ENCODE peak calls at places on chromosome 11, in eight cellular contexts. One of them, this sample, is unnamed. For H3K27me3 and H3K36me3, the result is how much of the 10 kb centered on the place peaks cover.

GRCh38 chr11:128291043-128291442 is 296.3 kb downstream of the ETS1 start:
- DNase-seq in HAP-1: no peak
- DNase-seq in PC-3: no peak
- DNase-seq in esophagus muscularis mucosa: no peak
- DNase-seq in ovary: peak
- DNase-seq in psoas muscle: no peak
- DNase-seq in aorta: no peak
- DNase-seq in mesendoderm: no peak
- DNase-seq in this sample: no peak

GRCh38 chr11:42631223-42631843 is 680.5 kb upstream of the API5 start:
- DNase-seq in HAP-1: peak
- DNase-seq in PC-3: peak
- DNase-seq in esophagus muscularis mucosa: no peak
- DNase-seq in ovary: no peak
- DNase-seq in psoas muscle: no peak
- DNase-seq in aorta: no peak
- DNase-seq in mesendoderm: peak
- DNase-seq in this sample: peak

GRCh38 chr11:96149743-96150555 is 193.0 kb downstream of the MAML2 start:
- DNase-seq in HAP-1: no peak
- DNase-seq in PC-3: peak
- DNase-seq in esophagus muscularis mucosa: no peak
- DNase-seq in ovary: no peak
- DNase-seq in psoas muscle: no peak
- DNase-seq in aorta: no peak
- DNase-seq in mesendoderm: no peak
- DNase-seq in this sample: no peak

GRCh38 chr11:133905677-133906156 is 51.1 kb downstream of the IGSF9B start:
- DNase-seq in HAP-1: no peak
- DNase-seq in PC-3: no peak
- DNase-seq in esophagus muscularis mucosa: no peak
- DNase-seq in ovary: no peak
- DNase-seq in psoas muscle: no peak
- DNase-seq in aorta: peak
- DNase-seq in mesendoderm: no peak
- DNase-seq in this sample: no peak

GRCh38 chr11:64725601-64726139 is 2.7 kb upstream of the NRXN2 start:
- DNase-seq in HAP-1: no peak
- DNase-seq in PC-3: no peak
- DNase-seq in esophagus muscularis mucosa: no peak
- DNase-seq in ovary: no peak
- DNase-seq in psoas muscle: no peak
- DNase-seq in aorta: no peak
- DNase-seq in mesendoderm: peak
- DNase-seq in this sample: peak

GRCh38 chr11:64759722-64760719 is at the start of gene PYGM:
- DNase-seq in HAP-1: peak
- DNase-seq in PC-3: peak
- DNase-seq in esophagus muscularis mucosa: no peak
- DNase-seq in ovary: peak
- DNase-seq in psoas muscle: peak
- DNase-seq in aorta: peak
- DNase-seq in mesendoderm: peak
- DNase-seq in this sample: peak

GRCh38 chr11:10388096-10388495 is 67.0 kb upstream of the AMPD3 start:
- DNase-seq in HAP-1: no peak
- DNase-seq in PC-3: peak
- DNase-seq in esophagus muscularis mucosa: no peak
- DNase-seq in ovary: no peak
- DNase-seq in psoas muscle: no peak
- DNase-seq in aorta: no peak
- DNase-seq in mesendoderm: no peak
- DNase-seq in this sample: no peak

GRCh38 chr11:43879789-43880639 is 617 bp upstream of the ALKBH3 start:
- DNase-seq in HAP-1: no peak
- DNase-seq in PC-3: peak
- DNase-seq in esophagus muscularis mucosa: no peak
- DNase-seq in ovary: no peak
- DNase-seq in psoas muscle: no peak
- DNase-seq in aorta: no peak
- DNase-seq in mesendoderm: no peak
- DNase-seq in this sample: no peak

GRCh38 chr11:35887737-35888136 is 56.1 kb upstream of the LDLRAD3 start:
- DNase-seq in HAP-1: no peak
- DNase-seq in PC-3: no peak
- DNase-seq in esophagus muscularis mucosa: no peak
- DNase-seq in ovary: no peak
- DNase-seq in psoas muscle: no peak
- DNase-seq in aorta: no peak
- DNase-seq in mesendoderm: no peak
- DNase-seq in this sample: no peak

GRCh38 chr11:40188848-40189247 is 1270.6 kb downstream of the LRRC4C start:
- DNase-seq in HAP-1: no peak
- DNase-seq in PC-3: no peak
- DNase-seq in esophagus muscularis mucosa: no peak
- DNase-seq in ovary: no peak
- DNase-seq in psoas muscle: no peak
- DNase-seq in aorta: no peak
- DNase-seq in mesendoderm: no peak
- DNase-seq in this sample: no peak

GRCh38 chr11:65310215-65310614 is 4.5 kb upstream of the CDC42EP2 start:
- DNase-seq in HAP-1: no peak
- DNase-seq in PC-3: no peak
- DNase-seq in esophagus muscularis mucosa: no peak
- DNase-seq in ovary: no peak
- DNase-seq in psoas muscle: peak
- DNase-seq in aorta: peak
- DNase-seq in mesendoderm: no peak
- DNase-seq in this sample: no peak

GRCh38 chr11:93729129-93729616 is 12.1 kb downstream of the TAF1D start:
- DNase-seq in HAP-1: no peak
- DNase-seq in PC-3: no peak
- DNase-seq in esophagus muscularis mucosa: no peak
- DNase-seq in ovary: no peak
- DNase-seq in psoas muscle: no peak
- DNase-seq in aorta: no peak
- DNase-seq in mesendoderm: no peak
- DNase-seq in this sample: no peak

GRCh38 chr11:29310706-29311342 is 706.0 kb downstream of the KCNA4 start:
- DNase-seq in HAP-1: no peak
- DNase-seq in PC-3: peak
- DNase-seq in esophagus muscularis mucosa: no peak
- DNase-seq in ovary: no peak
- DNase-seq in psoas muscle: no peak
- DNase-seq in aorta: no peak
- DNase-seq in mesendoderm: peak
- DNase-seq in this sample: no peak

GRCh38 chr11:61795459-61795858 is 2.7 kb downstream of the FEN1 start:
- DNase-seq in HAP-1: no peak
- DNase-seq in PC-3: no peak
- DNase-seq in esophagus muscularis mucosa: no peak
- DNase-seq in ovary: no peak
- DNase-seq in psoas muscle: no peak
- DNase-seq in aorta: peak
- DNase-seq in mesendoderm: no peak
- DNase-seq in this sample: no peak

GRCh38 chr11:898160-898517 is 12.5 kb downstream of the CHID1 start:
- DNase-seq in HAP-1: peak
- DNase-seq in PC-3: peak
- DNase-seq in esophagus muscularis mucosa: no peak
- DNase-seq in ovary: no peak
- DNase-seq in psoas muscle: peak
- DNase-seq in aorta: no peak
- DNase-seq in mesendoderm: peak
- DNase-seq in this sample: peak

GRCh38 chr11:23181022-23181807 is 320.9 kb upstream of the CCDC179 start:
- DNase-seq in HAP-1: no peak
- DNase-seq in PC-3: no peak
- DNase-seq in esophagus muscularis mucosa: no peak
- DNase-seq in ovary: no peak
- DNase-seq in psoas muscle: no peak
- DNase-seq in aorta: no peak
- DNase-seq in mesendoderm: no peak
- DNase-seq in this sample: no peak

GRCh38 chr11:118139578-118139977 is 13.0 kb downstream of the SCN4B start:
- DNase-seq in HAP-1: no peak
- DNase-seq in PC-3: no peak
- DNase-seq in esophagus muscularis mucosa: no peak
- DNase-seq in ovary: no peak
- DNase-seq in psoas muscle: no peak
- DNase-seq in aorta: no peak
- DNase-seq in mesendoderm: no peak
- DNase-seq in this sample: no peak

GRCh38 chr11:131471976-131472375 is 101.6 kb downstream of the NTM start:
- DNase-seq in HAP-1: no peak
- DNase-seq in PC-3: no peak
- DNase-seq in esophagus muscularis mucosa: no peak
- DNase-seq in ovary: no peak
- DNase-seq in psoas muscle: no peak
- DNase-seq in aorta: no peak
- DNase-seq in mesendoderm: no peak
- DNase-seq in this sample: no peak

GRCh38 chr11:114395776-114396175 is 4.5 kb downstream of the C11orf71 start:
- DNase-seq in HAP-1: no peak
- DNase-seq in PC-3: peak
- DNase-seq in esophagus muscularis mucosa: no peak
- DNase-seq in ovary: no peak
- DNase-seq in psoas muscle: no peak
- DNase-seq in aorta: no peak
- DNase-seq in mesendoderm: peak
- DNase-seq in this sample: peak

GRCh38 chr11:117547911-117548310 is 220.3 kb downstream of the CEP164 start:
- DNase-seq in HAP-1: no peak
- DNase-seq in PC-3: no peak
- DNase-seq in esophagus muscularis mucosa: no peak
- DNase-seq in ovary: no peak
- DNase-seq in psoas muscle: no peak
- DNase-seq in aorta: no peak
- DNase-seq in mesendoderm: no peak
- DNase-seq in this sample: no peak

GRCh38 chr11:121881806-121882205 is 234.2 kb downstream of the BLID start:
- DNase-seq in HAP-1: no peak
- DNase-seq in PC-3: peak
- DNase-seq in esophagus muscularis mucosa: no peak
- DNase-seq in ovary: no peak
- DNase-seq in psoas muscle: no peak
- DNase-seq in aorta: no peak
- DNase-seq in mesendoderm: no peak
- DNase-seq in this sample: no peak

GRCh38 chr11:120776683-120777010 is 247.3 kb upstream of the TBCEL start:
- DNase-seq in HAP-1: no peak
- DNase-seq in PC-3: no peak
- DNase-seq in esophagus muscularis mucosa: no peak
- DNase-seq in ovary: no peak
- DNase-seq in psoas muscle: no peak
- DNase-seq in aorta: no peak
- DNase-seq in mesendoderm: no peak
- DNase-seq in this sample: peak

GRCh38 chr11:70050243-70050642 is 27.9 kb upstream of the ANO1 start:
- DNase-seq in HAP-1: no peak
- DNase-seq in PC-3: no peak
- DNase-seq in esophagus muscularis mucosa: peak
- DNase-seq in ovary: no peak
- DNase-seq in psoas muscle: no peak
- DNase-seq in aorta: no peak
- DNase-seq in mesendoderm: no peak
- DNase-seq in this sample: no peak
- H3K27me3 ChIP-seq in HAP-1: under half
- H3K27me3 ChIP-seq in PC-3: under half
- H3K27me3 ChIP-seq in esophagus muscularis mucosa: under half
- H3K27me3 ChIP-seq in ovary: under half
- H3K27me3 ChIP-seq in psoas muscle: under half
- H3K27me3 ChIP-seq in aorta: under half
- H3K27me3 ChIP-seq in mesendoderm: under half
- H3K27me3 ChIP-seq in this sample: under half

DNA sequence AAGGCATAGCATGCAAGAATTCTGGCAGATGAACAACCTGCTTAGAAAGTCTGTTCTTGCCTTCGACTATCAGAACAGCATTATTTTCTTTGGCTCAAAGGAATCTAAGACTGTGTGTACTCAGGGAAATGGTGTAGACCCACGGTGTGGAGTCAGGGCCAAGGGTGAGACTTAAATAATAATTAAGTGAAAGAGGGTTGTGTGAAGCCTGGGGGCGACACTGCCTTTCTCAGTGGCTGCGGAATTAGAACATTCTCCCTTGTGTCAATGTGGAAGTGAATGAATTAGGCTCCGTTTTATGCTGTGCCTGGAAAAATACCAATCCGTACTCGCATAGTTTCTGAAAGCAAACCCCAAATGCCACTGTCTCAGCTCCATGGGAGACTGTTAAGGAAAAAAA is 50.7 kb downstream of the NAV2 start:
- DNase-seq in HAP-1: no peak
- DNase-seq in PC-3: no peak
- DNase-seq in esophagus muscularis mucosa: no peak
- DNase-seq in ovary: no peak
- DNase-seq in psoas muscle: no peak
- DNase-seq in aorta: no peak
- DNase-seq in mesendoderm: no peak
- DNase-seq in this sample: no peak
- H3K4me3 ChIP-seq in HAP-1: no peak
- H3K4me3 ChIP-seq in PC-3: no peak
- H3K4me3 ChIP-seq in esophagus muscularis mucosa: no peak
- H3K4me3 ChIP-seq in ovary: no peak
- H3K4me3 ChIP-seq in psoas muscle: no peak
- H3K4me3 ChIP-seq in aorta: no peak
- H3K4me3 ChIP-seq in mesendoderm: no peak
- H3K4me3 ChIP-seq in this sample: no peak

GRCh38 chr11:13713982-13714381 is 45.5 kb downstream of the FAR1 start:
- DNase-seq in HAP-1: no peak
- DNase-seq in PC-3: no peak
- DNase-seq in esophagus muscularis mucosa: no peak
- DNase-seq in ovary: no peak
- DNase-seq in psoas muscle: no peak
- DNase-seq in aorta: no peak
- DNase-seq in mesendoderm: no peak
- DNase-seq in this sample: no peak
- H3K36me3 ChIP-seq in HAP-1: half or more
- H3K36me3 ChIP-seq in PC-3: under half
- H3K36me3 ChIP-seq in esophagus muscularis mucosa: under half
- H3K36me3 ChIP-seq in ovary: under half
- H3K36me3 ChIP-seq in psoas muscle: half or more
- H3K36me3 ChIP-seq in aorta: under half
- H3K36me3 ChIP-seq in mesendoderm: under half
- H3K36me3 ChIP-seq in this sample: under half

DNA sequence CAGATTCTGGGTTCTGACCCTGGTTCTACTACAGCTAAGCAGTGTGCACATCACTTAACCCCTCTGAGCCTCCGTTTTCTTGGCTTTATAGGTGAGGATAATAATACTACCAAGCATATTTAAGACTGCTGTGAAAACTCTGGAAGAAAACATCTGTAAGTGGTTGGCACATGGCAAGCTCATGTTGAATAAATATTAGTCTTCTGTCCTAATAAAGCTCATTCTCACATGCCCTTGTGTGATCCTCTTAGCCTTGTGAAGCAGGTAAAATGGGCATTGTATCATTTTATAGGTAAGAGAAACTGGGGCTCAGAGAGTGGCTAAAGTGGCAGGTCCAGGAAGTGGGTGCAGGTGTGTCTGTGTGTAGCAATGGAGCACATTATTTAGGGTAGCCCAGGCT is 8.5 kb downstream of the PKNOX2 start:
- DNase-seq in HAP-1: no peak
- DNase-seq in PC-3: no peak
- DNase-seq in esophagus muscularis mucosa: no peak
- DNase-seq in ovary: no peak
- DNase-seq in psoas muscle: no peak
- DNase-seq in aorta: no peak
- DNase-seq in mesendoderm: no peak
- DNase-seq in this sample: no peak
- H3K27me3 ChIP-seq in HAP-1: under half
- H3K27me3 ChIP-seq in PC-3: half or more
- H3K27me3 ChIP-seq in esophagus muscularis mucosa: under half
- H3K27me3 ChIP-seq in ovary: under half
- H3K27me3 ChIP-seq in psoas muscle: under half
- H3K27me3 ChIP-seq in aorta: under half
- H3K27me3 ChIP-seq in mesendoderm: under half
- H3K27me3 ChIP-seq in this sample: under half

This sample was measured in H7.